ENCODE peak calls at places on chromosomes 16 and 17, in seven cellular contexts. D is DMS153; S is NCI-H774; A is stimulated activated CD4-positive, alpha-beta T cell treated with anti-CD3 and anti-CD28 coated beads, Interleukin-1b, Interleukin-23, amount 100 ng/mL, for 24 hours; M is NCI-H1694 treated with DMSO at 0.1 percent for 48 hours; B is activated naive CD4-positive, alpha-beta T cell; H is amniotic stem cell. N is an unnamed sample.

GRCh38 chr17:81380117-81380516 is 15.1 kb upstream of the BAHCC1 start:
- DNase-seq in S (no peak), D (no peak), H (no peak), B (no peak), A (no peak), M (no peak), N (no peak)

GRCh38 chr16:2490190-2491105 is 15.5 kb downstream of the TBC1D24 start:
- DNase-seq in S (no peak), H (no peak), M (no peak), A (no peak), D (no peak), B (no peak), N (no peak)

GRCh38 chr17:34156401-34156740 is 98.7 kb upstream of the CCL2 start:
- DNase-seq in A (no peak), B (no peak), M (no peak), H (no peak), S (no peak), D (no peak), N (no peak)

GRCh38 chr16:378821-379182 is 3.0 kb downstream of the PGAP6 start:
- DNase-seq in H (no peak), B (no peak), S (no peak), D (no peak), A (no peak), M (no peak), N (no peak)

GRCh38 chr17:70569131-70569530 is 399.8 kb downstream of the KCNJ2 start:
- DNase-seq in S (no peak), M (no peak), A (no peak), D (no peak), B (no peak), H (no peak), N (no peak)

GRCh38 chr17:77229786-77230435 is 89.1 kb downstream of the SEC14L1 start:
- DNase-seq in B (no peak), M (no peak), D (no peak), S (no peak), A (no peak), H (no peak), N (no peak)

GRCh38 chr17:72176902-72177660 is 56.3 kb downstream of the SOX9 start:
- DNase-seq in S (no peak), D (no peak), M (no peak), A (no peak), B (no peak), H (no peak), N (no peak)

GRCh38 chr17:43431741-43432523 is 33.1 kb downstream of the ARL4D start:
- DNase-seq in A (no peak), B (no peak), M (peak), D (peak), S (no peak), H (no peak), N (no peak)

GRCh38 chr17:39462644-39463375 is 1.5 kb downstream of the CDK12 start:
- DNase-seq in H (no peak), A (no peak), B (no peak), S (no peak), M (no peak), D (no peak), N (no peak)

GRCh38 chr16:27840311-27841060 is 223.0 kb downstream of the GSG1L start:
- DNase-seq in H (no peak), A (no peak), S (no peak), M (no peak), B (no peak), D (no peak), N (no peak)

GRCh38 chr16:749010-749409 is 8.2 kb upstream of the CIAO3 start:
- DNase-seq in M (no peak), S (no peak), A (no peak), H (no peak), D (no peak), B (no peak), N (no peak)

GRCh38 chr17:8126306-8127066 is 2.6 kb upstream of the HES7 start:
- DNase-seq in H (no peak), S (no peak), M (peak), A (no peak), D (no peak), B (no peak), N (peak)

GRCh38 chr16:72312862-72313261 is 140.9 kb upstream of the PMFBP1 start:
- DNase-seq in H (no peak), A (no peak), B (no peak), S (no peak), D (no peak), M (no peak), N (no peak)